ENCODE peak calls at places on chromosomes 4 and X, in six cellular contexts. Y, U, A, X, P and O are unnamed samples.

GRCh38 chrX:9935436-9935835 is 31.7 kb upstream of the CLDN34 start:
- DNase-seq in Y (no peak), U (no peak), A (no peak), X (no peak), P (no peak), O (no peak)

GRCh38 chr4:48022192-48022799 is 5.7 kb downstream of the NIPAL1 start:
- DNase-seq in Y (no peak), U (no peak), A (no peak), X (peak), P (no peak), O (no peak)

GRCh38 chrX:120016068-120016441 is 61.4 kb downstream of the RHOXF2B start:
- DNase-seq in Y (no peak), U (no peak), A (no peak), X (no peak), P (no peak), O (no peak)

GRCh38 chr4:124018383-124019317 is 622.1 kb downstream of the SPRY1 start:
- DNase-seq in Y (no peak), U (no peak), A (no peak), X (peak), P (peak), O (peak)

GRCh38 chr4:109942292-109942926 is 29.7 kb downstream of the EGF start:
- DNase-seq in Y (no peak), U (no peak), A (no peak), X (no peak), P (no peak), O (no peak)

GRCh38 chr4:170872794-170873193 is 783.0 kb upstream of the AADAT start:
- DNase-seq in Y (no peak), U (no peak), A (no peak), X (no peak), P (no peak), O (no peak)

GRCh38 chr4:83753260-83753659 is 217.4 kb downstream of the GPAT3 start:
- DNase-seq in Y (no peak), U (no peak), A (peak), X (no peak), P (no peak), O (no peak)

GRCh38 chrX:135094726-135095125 is 25.6 kb downstream of the ETDB start:
- DNase-seq in Y (no peak), U (no peak), A (no peak), X (no peak), P (no peak), O (no peak)

GRCh38 chr4:172868271-172868670 is 300.3 kb upstream of the GALNT7 start:
- DNase-seq in Y (no peak), U (no peak), A (no peak), X (no peak), P (no peak), O (no peak)

GRCh38 chrX:13180807-13181206 is 136.4 kb upstream of the FAM9C start:
- DNase-seq in Y (no peak), U (no peak), A (no peak), X (peak), P (peak), O (peak)

GRCh38 chr4:138055890-138056289 is 186.3 kb downstream of the SLC7A11 start:
- DNase-seq in Y (no peak), U (no peak), A (no peak), X (peak), P (no peak), O (peak)